ENCODE peak calls at places on chromosomes 6 and 20, in nine cellular contexts. P is A549, T is stomach, W is uterus, L is ovary, N is HCT116, A is IMR-90, M is heart left ventricle, Q is tibial nerve. I is an unnamed sample.

GRCh38 chr6:99589907-99590493 is 16.6 kb upstream of the PRDM13 start:
- DNase-seq in L (no peak), M (no peak), Q (no peak), N (no peak), T (no peak), A (no peak), W (no peak), P (no peak), I (no peak)

GRCh38 chr6:156942266-156942665 is 165.1 kb downstream of the ARID1B start:
- DNase-seq in P (peak; percentile 14), Q (no peak), N (no peak), L (no peak), W (no peak), T (no peak), M (no peak), A (no peak), I (no peak)

GRCh38 chr20:45138451-45139300 is 14.4 kb upstream of the WFDC12 start:
- DNase-seq in T (peak; percentile 62), Q (peak; percentile 32), L (no peak), A (no peak), N (peak; percentile 21), M (peak; percentile 32), W (no peak), P (peak; percentile 59), I (no peak)

GRCh38 chr6:57226221-57226620 is 4.1 kb upstream of the RAB23 start:
- DNase-seq in A (no peak), M (no peak), Q (no peak), N (no peak), P (no peak), T (no peak), W (no peak), L (no peak), I (no peak)

GRCh38 chr6:22877946-22878705 is 308.8 kb downstream of the HDGFL1 start:
- DNase-seq in W (no peak), N (no peak), A (peak; percentile 89), M (no peak), L (no peak), T (no peak), P (no peak), Q (no peak), I (no peak)

GRCh38 chr6:126188271-126188909 is 151.5 kb upstream of the CENPW start:
- DNase-seq in T (no peak), P (peak; percentile 6), Q (no peak), M (no peak), A (peak; percentile 64), N (no peak), L (no peak), W (no peak), I (no peak)

GRCh38 chr20:41134362-41135186 is 2.8 kb upstream of the PLCG1 start:
- DNase-seq in P (no peak), T (no peak), W (no peak), A (no peak), Q (no peak), N (no peak), L (no peak), M (no peak), I (peak; percentile 46)

GRCh38 chr6:24621626-24622360 is 24.2 kb downstream of the KIAA0319 start:
- DNase-seq in L (no peak), A (no peak), W (no peak), N (no peak), Q (no peak), T (no peak), M (no peak), P (no peak), I (no peak)

GRCh38 chr6:33915134-33915533 is 111.3 kb upstream of the MLN start:
- DNase-seq in P (no peak), M (peak; percentile 52), T (peak; percentile 36), A (no peak), W (peak; percentile 47), Q (peak; percentile 15), N (no peak), L (no peak), I (no peak)

GRCh38 chr6:117237561-117237960 is 27.8 kb upstream of the VGLL2 start:
- DNase-seq in Q (no peak), N (no peak), W (no peak), M (no peak), P (no peak), L (no peak), T (no peak), A (no peak), I (no peak)

DNA sequence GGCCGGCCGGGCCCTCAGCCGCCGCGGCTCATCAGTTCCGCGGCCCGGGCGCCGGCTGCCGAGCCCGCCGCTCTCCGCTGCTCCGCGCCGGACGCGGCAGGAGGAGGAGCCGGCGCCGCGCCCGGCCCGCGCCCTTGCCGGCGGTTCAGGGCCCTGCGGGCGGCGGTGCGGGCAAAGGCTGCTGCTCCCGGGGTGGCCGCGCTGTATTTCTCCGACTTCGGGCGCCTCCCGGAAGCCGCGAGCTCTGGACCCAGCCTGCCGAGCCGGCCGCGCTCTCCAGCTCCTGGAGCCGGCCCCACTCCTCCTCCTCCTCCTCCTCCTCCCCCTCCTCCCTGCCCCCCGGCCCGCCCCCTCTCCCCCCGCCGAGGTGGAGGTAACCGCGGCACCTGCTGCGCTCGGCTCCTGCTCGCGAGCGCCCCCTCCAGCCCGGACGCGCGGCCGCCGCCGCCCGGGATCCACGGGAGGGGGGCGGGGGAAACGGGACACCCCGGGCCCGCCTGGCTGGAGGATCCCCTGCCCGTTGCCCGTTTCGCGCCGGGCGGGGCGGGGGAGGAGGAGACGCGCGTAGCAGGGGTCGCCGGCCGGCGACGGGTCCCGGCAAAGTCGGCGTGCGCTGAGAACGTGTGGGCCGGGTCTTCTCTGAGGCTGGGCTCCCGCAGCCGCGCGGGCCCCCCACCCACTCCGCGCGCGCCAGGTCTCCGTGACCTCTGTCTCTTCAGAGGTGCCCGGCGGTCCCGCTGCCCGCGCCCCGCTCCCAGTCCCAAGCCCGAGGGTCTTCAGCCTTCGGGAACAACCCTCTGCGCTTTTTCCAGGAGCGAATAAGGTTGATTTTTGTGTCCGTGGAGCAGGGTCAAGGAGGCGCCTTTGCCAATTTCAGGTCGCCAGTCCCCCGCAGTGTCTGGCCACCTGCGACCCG is at the start of gene SLC22A23:
- DNase-seq in T (peak; percentile 84), A (no peak), P (peak; percentile 71), N (peak; percentile 46), W (peak; percentile 49), M (peak; percentile 64), Q (peak; percentile 50), L (peak; percentile 83), I (peak; percentile 77)
- TF ChIP-seq POLR2A in T (no peak), A (no peak), P (peak; percentile 38), N (peak; percentile 30), W (peak; percentile 20), M (no peak), Q (no peak), L (no peak), I (no peak)

DNA sequence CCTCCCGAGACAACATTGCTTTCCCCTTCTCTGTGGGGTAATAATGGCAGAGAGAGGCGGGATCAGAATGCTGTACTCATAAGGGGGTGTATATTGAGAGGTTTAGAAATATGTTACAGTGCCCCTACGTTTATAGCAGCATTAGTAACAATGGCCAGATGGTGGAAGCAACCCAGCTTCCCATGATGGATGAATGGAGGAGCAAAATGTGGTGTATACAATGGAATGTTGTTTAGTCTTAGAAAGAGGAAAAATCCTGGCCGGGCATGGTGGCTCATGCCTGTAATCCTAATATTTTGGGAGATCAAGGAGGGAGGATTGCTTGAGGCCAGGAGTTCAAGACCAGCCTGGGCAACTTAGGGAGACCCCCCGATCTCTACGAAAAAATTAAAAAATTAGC is 12.9 kb downstream of the BANF2 start:
- DNase-seq in T (no peak), M (no peak), N (no peak), P (no peak), A (peak; percentile 84), W (no peak), Q (no peak), L (no peak), I (no peak)
- H3K4me1 ChIP-seq in T (peaks cover 43% of the 10 kb centered on the region), M (no peaks in the 10 kb centered on the region), N (no peaks in the 10 kb centered on the region), P (peaks cover 4% of the 10 kb centered on the region), A (peaks cover 25% of the 10 kb centered on the region), W (no peaks in the 10 kb centered on the region), Q (no peaks in the 10 kb centered on the region), L (peaks cover 7% of the 10 kb centered on the region), I (no peaks in the 10 kb centered on the region)

GRCh38 chr20:62354031-62354808 is 12.9 kb downstream of the LAMA5 start:
- DNase-seq in A (no peak), N (no peak), P (peak; percentile 59), T (no peak), Q (no peak), L (peak; percentile 29), M (peak; percentile 29), W (no peak), I (no peak)

GRCh38 chr20:62353289-62354030 is 13.7 kb downstream of the LAMA5 start:
- DNase-seq in N (no peak), W (no peak), A (no peak), Q (no peak), L (peak; percentile 17), T (no peak), P (no peak), M (peak; percentile 32), I (no peak)

GRCh38 chr20:62351469-62352401 is 15.4 kb downstream of the LAMA5 start:
- DNase-seq in T (no peak), A (no peak), N (no peak), M (peak; percentile 21), Q (no peak), L (peak; percentile 24), P (no peak), W (no peak), I (no peak)

GRCh38 chr20:62350629-62351422 is 16.3 kb downstream of the LAMA5 start:
- DNase-seq in W (no peak), T (no peak), L (peak; percentile 11), A (no peak), P (no peak), N (no peak), M (peak; percentile 20), Q (no peak), I (no peak)

GRCh38 chr20:62352402-62353288 is 14.5 kb downstream of the LAMA5 start:
- DNase-seq in N (no peak), M (peak; percentile 96), P (peak; percentile 93), L (peak; percentile 42), A (no peak), Q (no peak), W (peak; percentile 83), T (peak; percentile 58), I (no peak)
- TF ChIP-seq CTCF in N (no peak), M (no peak), P (peak; percentile 38), L (no peak), A (no peak), Q (peak; percentile 36), W (peak; percentile 13), T (no peak), I (no peak)

GRCh38 chr20:37294262-37294981 is 5.0 kb downstream of the MANBAL start:
- DNase-seq in M (no peak), P (no peak), T (no peak), W (no peak), Q (no peak), L (no peak), N (no peak), A (peak; percentile 77), I (no peak)

GRCh38 chr20:37297066-37297736 is 7.7 kb downstream of the MANBAL start:
- DNase-seq in L (no peak), A (peak; percentile 84), P (peak; percentile 37), M (no peak), Q (no peak), T (no peak), W (peak; percentile 81), N (no peak), I (no peak)

GRCh38 chr20:37295001-37295400 is 5.5 kb downstream of the MANBAL start:
- DNase-seq in M (no peak), T (no peak), Q (no peak), P (peak; percentile 94), L (no peak), W (peak; percentile 81), A (peak; percentile 99), N (peak; percentile 94), I (no peak)

GRCh38 chr20:37296371-37296770 is 6.9 kb downstream of the MANBAL start:
- DNase-seq in T (no peak), W (no peak), P (no peak), A (no peak), M (no peak), L (no peak), Q (no peak), N (no peak), I (no peak)

GRCh38 chr20:37295595-37295994 is 6.1 kb downstream of the MANBAL start:
- DNase-seq in L (no peak), M (no peak), W (no peak), T (no peak), P (peak; percentile 33), A (no peak), Q (no peak), N (no peak), I (no peak)
- TF ChIP-seq POLR2A in L (no peak), M (no peak), W (no peak), T (no peak), P (no peak), A (no peak), Q (no peak), N (no peak), I (no peak)